ENCODE peak calls at places on chromosome 17, in nine cellular contexts. R is HEK293T; U is NCI-H1105; W is activated T-cell treated with anti-CD3 and anti-CD28 coated beads, Interleukin-2, amount 50 U/mL, for 24 hours; S is anterior cingulate cortex; F is NCI-H1930; C is esophagus squamous epithelium; N is NCI-H774; Q is naive thymus-derived CD8-positive, alpha-beta T cell. X is an unnamed sample.

GRCh38 chr17:43860077-43860725 is 13.2 kb downstream of the CD300LG start:
- DNase-seq in N (no peak), U (no peak), C (no peak), R (no peak), Q (no peak), F (no peak), S (no peak), W (no peak), X (no peak)

GRCh38 chr17:38613981-38614779 is 8.4 kb upstream of the SRCIN1 start:
- DNase-seq in C (no peak), F (no peak), U (no peak), W (no peak), R (no peak), S (no peak), Q (no peak), N (no peak), X (peak)

GRCh38 chr17:19703776-19704371 is 12.5 kb downstream of the SLC47A2 start:
- DNase-seq in W (no peak), N (no peak), S (no peak), F (no peak), R (no peak), U (no peak), Q (no peak), C (no peak), X (no peak)

GRCh38 chr17:1733759-1734158 is 8.9 kb upstream of the SERPINF2 start:
- DNase-seq in F (no peak), R (no peak), Q (no peak), S (no peak), N (no peak), C (no peak), W (no peak), U (no peak), X (no peak)

GRCh38 chr17:41415833-41416335 is 8.5 kb downstream of the KRT37 start:
- DNase-seq in F (no peak), C (no peak), Q (no peak), U (no peak), S (no peak), R (no peak), N (no peak), W (no peak), X (no peak)

GRCh38 chr17:55286681-55287589 is 22.2 kb downstream of the HLF start:
- DNase-seq in S (no peak), C (no peak), W (no peak), F (no peak), U (no peak), R (no peak), N (no peak), Q (no peak), X (no peak)

GRCh38 chr17:73359255-73359816 is 47.5 kb upstream of the CDC42EP4 start:
- DNase-seq in F (no peak), U (no peak), R (no peak), S (no peak), W (no peak), C (no peak), Q (no peak), N (no peak), X (no peak)

GRCh38 chr17:12348476-12348875 is 317.2 kb upstream of the MYOCD start:
- DNase-seq in F (no peak), R (no peak), N (no peak), W (no peak), Q (no peak), S (no peak), U (no peak), C (no peak), X (no peak)

GRCh38 chr17:81665205-81666091 is 957 bp downstream of the OXLD1 start:
- DNase-seq in R (peak), N (no peak), F (no peak), Q (no peak), U (no peak), W (peak), C (no peak), S (no peak), X (no peak)

GRCh38 chr17:78127888-78128615 is 503 bp downstream of the TMC6 start:
- DNase-seq in R (peak), S (no peak), C (no peak), U (no peak), N (no peak), W (peak), Q (no peak), F (no peak), X (no peak)

GRCh38 chr17:17808706-17809432 is 27.9 kb downstream of the SREBF1 start:
- DNase-seq in U (no peak), N (no peak), F (no peak), W (no peak), C (no peak), S (no peak), Q (no peak), R (no peak), X (no peak)

GRCh38 chr17:4527552-4527951 is 27.6 kb downstream of the MYBBP1A start:
- DNase-seq in R (no peak), C (no peak), Q (no peak), N (no peak), U (no peak), F (no peak), S (no peak), W (no peak), X (no peak)

GRCh38 chr17:41073676-41074075 is 8.0 kb upstream of the KRTAP2-4 start:
- DNase-seq in W (no peak), S (no peak), Q (no peak), R (no peak), F (no peak), N (no peak), U (no peak), C (no peak), X (no peak)

GRCh38 chr17:73657473-73658116 is 13.3 kb upstream of the SDK2 start:
- DNase-seq in N (peak), U (no peak), S (no peak), R (peak), Q (no peak), F (peak), W (peak), C (no peak), X (peak)

GRCh38 chr17:6843241-6843890 is 11.8 kb upstream of the TEKT1 start:
- DNase-seq in F (peak), S (no peak), Q (no peak), U (peak), C (no peak), N (peak), R (peak), W (no peak), X (no peak)

GRCh38 chr17:37107406-37108083 is 158.8 kb downstream of the AATF start:
- DNase-seq in R (no peak), Q (no peak), S (no peak), N (no peak), W (no peak), C (no peak), U (peak), F (no peak), X (peak)

GRCh38 chr17:59185997-59186396 is 23.8 kb upstream of the SMG8 start:
- DNase-seq in U (no peak), C (no peak), W (no peak), R (no peak), S (no peak), N (no peak), Q (no peak), F (no peak), X (no peak)

GRCh38 chr17:73430848-73431247 is 119.0 kb upstream of the CDC42EP4 start:
- DNase-seq in S (no peak), C (no peak), F (no peak), U (peak), Q (no peak), W (peak), N (peak), R (no peak), X (peak)

GRCh38 chr17:61309857-61310256 is 89.8 kb upstream of the TBX2 start:
- DNase-seq in C (no peak), W (no peak), U (no peak), Q (no peak), S (no peak), F (no peak), N (no peak), R (no peak), X (no peak)

GRCh38 chr17:246226-246625 is 64.8 kb upstream of the DOC2B start:
- DNase-seq in R (no peak), C (no peak), Q (no peak), S (no peak), U (no peak), W (no peak), F (no peak), N (no peak), X (no peak)

GRCh38 chr17:56173026-56173425 is 19.8 kb downstream of the ANKFN1 start:
- DNase-seq in U (no peak), S (no peak), R (no peak), N (no peak), F (no peak), Q (no peak), C (no peak), W (no peak), X (no peak)

GRCh38 chr17:67594115-67594878 is 123.4 kb upstream of the NOL11 start:
- DNase-seq in C (no peak), W (no peak), R (no peak), Q (no peak), N (no peak), F (no peak), U (no peak), S (no peak), X (no peak)

GRCh38 chr17:488993-489757 is 136.6 kb upstream of the RPH3AL start:
- DNase-seq in F (no peak), N (no peak), R (no peak), S (no peak), W (no peak), C (no peak), U (no peak), Q (peak), X (peak)

GRCh38 chr17:38861399-38861843 is 7.9 kb upstream of the RPL23 start:
- DNase-seq in W (no peak), F (peak), N (peak), R (no peak), U (no peak), C (no peak), S (no peak), Q (no peak), X (no peak)

GRCh38 chr17:78524870-78525510 is 52.2 kb downstream of the DNAH17 start:
- DNase-seq in W (no peak), C (no peak), S (no peak), R (no peak), Q (no peak), N (no peak), U (no peak), F (no peak), X (no peak)

GRCh38 chr17:28657756-28658155 is 4.0 kb downstream of the SDF2 start:
- DNase-seq in F (no peak), N (no peak), U (no peak), W (no peak), Q (no peak), C (no peak), R (no peak), S (no peak), X (no peak)

GRCh38 chr17:15919466-15919865 is 25.5 kb upstream of the ADORA2B start:
- DNase-seq in C (no peak), R (no peak), Q (no peak), U (no peak), F (no peak), N (no peak), S (no peak), W (no peak), X (no peak)

GRCh38 chr17:63552211-63552610 is 1.9 kb downstream of the DCAF7 start:
- DNase-seq in S (no peak), N (no peak), F (no peak), W (no peak), Q (no peak), U (no peak), C (no peak), R (peak), X (no peak)

GRCh38 chr17:1573932-1574696 is 11.5 kb upstream of the PITPNA start:
- DNase-seq in Q (peak), U (peak), S (peak), C (no peak), N (no peak), R (peak), W (peak), F (no peak), X (peak)

GRCh38 chr17:41697122-41697962 is 8.7 kb downstream of the EIF1 start:
- DNase-seq in F (no peak), C (no peak), R (peak), W (no peak), Q (no peak), U (no peak), N (no peak), S (no peak), X (peak)

GRCh38 chr17:7130626-7131467 is 16.2 kb upstream of the ASGR2 start:
- DNase-seq in F (no peak), N (no peak), Q (no peak), C (no peak), R (no peak), S (no peak), U (no peak), W (no peak), X (no peak)

GRCh38 chr17:12592941-12593340 is 72.7 kb upstream of the MYOCD start:
- DNase-seq in N (no peak), F (no peak), Q (no peak), R (no peak), S (no peak), W (no peak), U (no peak), C (no peak), X (no peak)

GRCh38 chr17:19771971-19772630 is 24.0 kb upstream of the ALDH3A1 start:
- DNase-seq in W (no peak), F (no peak), U (no peak), N (no peak), S (no peak), R (no peak), Q (peak), C (no peak), X (no peak)

GRCh38 chr17:82767041-82767754 is 15.3 kb downstream of the TBCD start:
- DNase-seq in W (no peak), S (no peak), C (no peak), Q (no peak), F (no peak), R (peak), N (peak), U (no peak), X (peak)

GRCh38 chr17:68248199-68248825 is 469 bp downstream of the AMZ2 start:
- DNase-seq in N (peak), C (no peak), Q (no peak), U (peak), F (no peak), R (no peak), S (no peak), W (no peak), X (peak)

GRCh38 chr17:72456026-72456569 is 335.3 kb downstream of the SOX9 start:
- DNase-seq in S (no peak), R (no peak), C (no peak), Q (no peak), F (no peak), W (no peak), N (no peak), U (no peak), X (no peak)

GRCh38 chr17:63531022-63531965 is 8.1 kb downstream of the KCNH6 start:
- DNase-seq in N (no peak), C (no peak), S (no peak), W (no peak), F (no peak), U (no peak), R (no peak), Q (no peak), X (no peak)

GRCh38 chr17:68020451-68020779 is 15.1 kb upstream of the KPNA2 start:
- DNase-seq in N (peak), F (no peak), U (no peak), Q (no peak), W (no peak), S (no peak), R (no peak), C (no peak), X (no peak)

GRCh38 chr17:51793686-51794085 is 364.8 kb downstream of the CA10 start:
- DNase-seq in Q (no peak), W (no peak), F (no peak), N (no peak), U (no peak), S (no peak), C (no peak), R (no peak), X (no peak)